ENCODE peak calls at places on chromosomes 7 and 10, in five cellular contexts. W, X, G, Y and T are unnamed samples.

GRCh38 chr10:3149918-3150317 is 22.7 kb downstream of the PITRM1 start:
- DNase-seq in W (no peak), X (no peak), G (no peak), Y (no peak), T (no peak)

GRCh38 chr10:88064608-88065383 is 201.4 kb downstream of the PTEN start:
- DNase-seq in W (no peak), X (no peak), G (peak), Y (peak), T (no peak)

GRCh38 chr7:101436857-101437576 is 74.3 kb downstream of the COL26A1 start:
- DNase-seq in W (peak), X (peak), G (no peak), Y (no peak), T (peak)

GRCh38 chr10:115665549-115665948 is 572.4 kb downstream of the ATRNL1 start:
- DNase-seq in W (no peak), X (no peak), G (no peak), Y (peak), T (no peak)

GRCh38 chr7:121547341-121548092 is 151.4 kb upstream of the FAM3C start:
- DNase-seq in W (no peak), X (peak), G (peak), Y (peak), T (peak)

GRCh38 chr7:92740713-92741126 is 95.7 kb downstream of the CDK6 start:
- DNase-seq in W (no peak), X (peak), G (peak), Y (peak), T (no peak)

GRCh38 chr10:43897765-43898419 is 249.2 kb upstream of the ZNF32 start:
- DNase-seq in W (peak), X (no peak), G (no peak), Y (no peak), T (no peak)

GRCh38 chr10:98098247-98098646 is 36.2 kb upstream of the R3HCC1L start:
- DNase-seq in W (no peak), X (no peak), G (no peak), Y (no peak), T (peak)

GRCh38 chr7:26372738-26373137 is 81.1 kb downstream of the SNX10 start:
- DNase-seq in W (no peak), X (no peak), G (no peak), Y (no peak), T (no peak)

GRCh38 chr7:44740040-44740439 is 8.6 kb upstream of the ZMIZ2 start:
- DNase-seq in W (no peak), X (no peak), G (no peak), Y (no peak), T (no peak)

GRCh38 chr7:138527746-138528223 is 67.7 kb downstream of the TRIM24 start:
- DNase-seq in W (no peak), X (no peak), G (no peak), Y (peak), T (peak)

GRCh38 chr7:45092100-45092930 is 3.5 kb upstream of the NACAD start:
- DNase-seq in W (no peak), X (peak), G (peak), Y (peak), T (no peak)

GRCh38 chr7:96116173-96116572 is 205.7 kb downstream of the SLC25A13 start:
- DNase-seq in W (no peak), X (no peak), G (no peak), Y (no peak), T (no peak)

GRCh38 chr7:137898839-137899681 is 52.3 kb upstream of the DGKI start:
- DNase-seq in W (peak), X (peak), G (peak), Y (peak), T (peak)

GRCh38 chr10:110857265-110858158 is 14.2 kb upstream of the PDCD4 start:
- DNase-seq in W (no peak), X (no peak), G (peak), Y (peak), T (no peak)

GRCh38 chr10:127044191-127044590 is 139.0 kb downstream of the DOCK1 start:
- DNase-seq in W (no peak), X (no peak), G (no peak), Y (no peak), T (no peak)

GRCh38 chr10:33460461-33461294 is 126.2 kb upstream of the NRP1 start:
- DNase-seq in W (no peak), X (no peak), G (peak), Y (peak), T (no peak)

GRCh38 chr10:61398730-61399129 is 54.5 kb downstream of the TMEM26 start:
- DNase-seq in W (no peak), X (no peak), G (peak), Y (no peak), T (no peak)

GRCh38 chr7:79523426-79523825 is 70.0 kb upstream of the MAGI2 start:
- DNase-seq in W (no peak), X (no peak), G (peak), Y (no peak), T (no peak)

GRCh38 chr10:117454502-117454901 is 79.3 kb upstream of the PDZD8 start:
- DNase-seq in W (no peak), X (no peak), G (peak), Y (no peak), T (no peak)
- H3K27ac ChIP-seq in W (no peak), X (no peak), G (no peak), Y (no peak), T (no peak)

GRCh38 chr10:108070789-108071188 is 906.3 kb upstream of the SORCS1 start:
- DNase-seq in W (no peak), X (no peak), G (no peak), Y (no peak), T (no peak)

GRCh38 chr10:108069096-108069495 is 904.6 kb upstream of the SORCS1 start:
- DNase-seq in W (no peak), X (no peak), G (peak), Y (no peak), T (no peak)

GRCh38 chr10:108060246-108060645 is 895.7 kb upstream of the SORCS1 start:
- DNase-seq in W (no peak), X (no peak), G (peak), Y (no peak), T (peak)

GRCh38 chr10:108064856-108065255 is 900.4 kb upstream of the SORCS1 start:
- DNase-seq in W (no peak), X (no peak), G (peak), Y (no peak), T (no peak)
- H2AFZ ChIP-seq in W (no peak), X (no peak), G (no peak), Y (no peak), T (no peak)

GRCh38 chr10:79381804-79382221 is 34.5 kb downstream of the PPIF start:
- DNase-seq in W (peak), X (no peak), G (peak), Y (peak), T (no peak)

GRCh38 chr10:79380918-79381775 is 33.9 kb downstream of the PPIF start:
- DNase-seq in W (peak), X (no peak), G (peak), Y (no peak), T (no peak)

GRCh38 chr10:79378647-79379511 is 31.6 kb downstream of the PPIF start:
- DNase-seq in W (peak), X (no peak), G (no peak), Y (no peak), T (no peak)

GRCh38 chr10:79379512-79380124 is 32.3 kb downstream of the PPIF start:
- DNase-seq in W (peak), X (no peak), G (peak), Y (no peak), T (no peak)

DNA sequence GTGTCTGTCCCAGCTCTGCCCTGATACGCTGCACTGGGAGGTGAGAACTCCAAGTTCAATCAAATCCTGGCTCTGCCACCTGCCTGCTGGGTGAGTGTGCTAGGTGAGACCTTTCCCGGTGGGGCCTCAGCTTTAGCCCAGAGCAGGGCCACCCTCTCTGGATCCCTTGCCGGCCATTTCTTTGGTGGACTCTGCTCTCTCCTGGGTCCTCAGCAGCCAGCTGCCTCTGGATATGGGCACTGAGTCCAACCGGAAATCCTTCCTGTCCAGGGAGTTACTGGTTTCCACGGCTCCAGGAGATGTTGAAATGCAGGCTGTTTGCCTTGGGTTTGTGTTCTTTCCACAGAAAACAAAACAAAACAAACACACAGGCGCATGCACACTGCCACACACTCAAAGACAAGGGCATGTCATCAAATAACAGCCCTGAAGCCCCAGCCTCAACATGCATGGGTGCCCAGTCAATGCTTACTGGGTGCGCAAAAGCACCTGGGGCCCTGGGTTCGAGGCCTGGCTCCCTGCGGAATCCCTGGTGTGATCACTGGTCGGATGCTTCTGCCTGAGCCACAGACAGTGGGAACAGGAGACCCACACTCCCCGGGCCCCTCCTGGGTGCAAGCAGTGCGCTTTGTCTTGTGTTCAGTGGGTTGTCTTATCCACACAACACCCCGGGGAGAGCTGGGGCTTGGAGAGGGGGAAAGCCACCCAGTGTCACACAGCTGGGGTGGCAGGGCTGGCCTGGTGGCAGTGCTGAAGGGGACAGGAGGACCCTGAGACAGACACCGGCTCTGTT is 33.1 kb downstream of the PPIF start:
- DNase-seq in W (peak), X (no peak), G (peak), Y (peak), T (no peak)
- H3K27ac ChIP-seq in W (no peak), X (no peak), G (peak), Y (peak), T (no peak)

DNA sequence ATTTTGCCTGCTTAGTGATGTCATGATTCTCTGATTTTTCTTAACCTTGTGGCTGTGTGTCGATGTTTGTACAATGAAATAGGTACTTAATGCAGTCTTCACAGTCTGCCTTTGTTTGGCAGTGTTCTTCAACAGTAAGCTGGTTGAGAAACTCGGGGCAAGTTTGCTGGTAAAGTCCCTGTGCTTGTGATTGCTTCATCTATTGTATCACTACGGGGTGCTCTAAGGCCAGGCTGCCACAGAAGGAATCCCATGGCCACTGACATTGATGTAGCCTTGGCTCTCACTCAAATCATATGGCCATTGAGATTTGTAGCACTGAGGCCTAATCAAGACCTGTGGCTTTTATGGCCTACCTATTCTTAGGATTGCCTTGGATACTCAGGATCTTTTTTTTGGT is 33.5 kb upstream of the PRSS37 start:
- DNase-seq in W (no peak), X (peak), G (no peak), Y (no peak), T (no peak)
- H2AFZ ChIP-seq in W (no peak), X (peak), G (no peak), Y (no peak), T (no peak)

GRCh38 chr7:112143151-112143550 is 63.0 kb downstream of the DOCK4 start:
- DNase-seq in W (no peak), X (no peak), G (no peak), Y (no peak), T (no peak)
- H3K27ac ChIP-seq in W (no peak), X (no peak), G (peak), Y (peak), T (no peak)

GRCh38 chr7:84674236-84674913 is 479.8 kb upstream of the SEMA3A start:
- DNase-seq in W (no peak), X (no peak), G (peak), Y (peak), T (no peak)

GRCh38 chr7:84677386-84677785 is 482.8 kb upstream of the SEMA3A start:
- DNase-seq in W (no peak), X (no peak), G (peak), Y (peak), T (no peak)

GRCh38 chr7:84678841-84679240 is 484.3 kb upstream of the SEMA3A start:
- DNase-seq in W (no peak), X (no peak), G (no peak), Y (no peak), T (no peak)

GRCh38 chr7:84675633-84676034 is 481.0 kb upstream of the SEMA3A start:
- DNase-seq in W (no peak), X (no peak), G (no peak), Y (peak), T (no peak)
- H2AFZ ChIP-seq in W (no peak), X (no peak), G (no peak), Y (no peak), T (no peak)

DNA sequence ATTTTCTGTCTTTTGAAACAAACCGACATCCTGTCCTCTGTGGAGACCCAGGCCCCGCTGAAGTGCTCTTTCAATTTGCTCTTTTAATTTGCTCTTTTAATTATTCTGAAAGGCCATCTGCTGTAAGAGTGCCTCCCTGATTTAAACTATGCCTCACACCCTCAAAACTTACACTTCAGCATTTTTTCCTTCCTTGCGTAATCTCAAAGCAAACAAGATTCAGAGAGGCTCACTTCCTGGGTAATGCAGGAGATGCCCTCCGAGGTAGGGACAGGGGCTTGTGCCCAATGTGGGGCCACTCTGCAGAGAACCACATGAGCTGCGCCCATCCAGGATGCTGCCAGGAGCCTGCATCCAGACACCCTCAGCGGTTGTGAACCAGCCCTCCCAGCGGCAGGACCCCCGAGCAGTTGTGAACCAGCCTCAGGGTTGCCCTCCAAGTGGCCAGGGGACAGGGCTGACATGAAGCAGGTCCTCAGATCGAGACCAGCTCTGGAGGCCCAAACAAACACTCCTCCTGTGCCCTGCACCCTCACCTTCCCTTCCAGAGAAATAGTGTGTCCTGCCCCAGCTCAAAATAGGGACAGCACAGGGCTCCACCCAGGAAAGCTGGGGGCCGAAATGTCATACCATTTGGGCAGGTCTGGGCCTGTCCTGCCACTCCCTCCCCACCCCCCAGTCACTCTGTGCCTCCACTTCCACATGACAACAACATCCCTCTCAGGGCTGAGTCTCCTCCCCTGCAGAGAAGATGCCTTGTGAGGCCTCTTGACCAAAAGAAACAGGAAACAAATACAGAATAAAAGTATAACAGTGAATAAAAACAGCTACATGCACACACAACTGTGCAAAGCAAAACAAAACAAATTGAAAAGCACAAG is 190.4 kb downstream of the PTPRN2 start:
- DNase-seq in W (no peak), X (no peak), G (no peak), Y (no peak), T (no peak)
- H3K27ac ChIP-seq in W (no peak), X (no peak), G (no peak), Y (no peak), T (no peak)

DNA sequence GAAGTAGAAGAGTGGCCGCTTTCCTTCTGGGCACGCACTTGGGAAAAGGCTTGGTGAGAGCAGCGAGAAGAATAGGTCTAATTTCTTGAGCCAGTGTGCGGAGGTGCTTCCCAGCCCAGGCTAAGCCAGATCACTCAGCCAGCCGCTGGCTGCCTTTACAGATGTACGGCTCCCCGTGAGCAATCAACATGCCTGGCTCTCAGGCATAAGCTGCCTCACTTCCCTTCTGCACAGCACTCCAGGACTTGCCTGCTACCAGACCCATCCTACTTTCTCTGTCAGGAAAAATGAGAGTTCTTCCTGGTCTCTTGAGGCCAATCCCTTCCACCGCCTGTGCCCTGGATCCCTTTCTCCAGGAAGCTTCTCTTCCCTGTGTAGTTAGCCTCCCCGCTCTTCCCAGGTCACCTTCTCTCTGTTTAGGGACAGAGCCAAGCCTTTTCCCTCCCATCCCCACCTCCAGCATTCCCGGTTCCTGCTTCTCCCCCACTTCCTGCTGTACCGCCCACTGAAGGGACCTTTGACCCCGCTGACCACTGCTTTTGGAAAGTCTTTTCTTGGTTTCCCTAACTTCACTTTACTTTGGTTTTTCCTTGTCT is 1.1 kb upstream of the ACTR3C start:
- DNase-seq in W (no peak), X (peak), G (no peak), Y (no peak), T (no peak)
- H2AFZ ChIP-seq in W (no peak), X (no peak), G (no peak), Y (no peak), T (peak)